ENCODE peak calls at places on chromosome 17, in nine cellular contexts. O is HS-5; R is NCI-H510A treated with DMSO at 0.1 percent for 48 hours; X is Right ventricle myocardium superior; S is HTR-8/SVneo; W is stimulated activated CD4-positive, alpha-beta T cell treated with anti-CD3 and anti-CD28 coated beads, Interleukin-12 subunit alpha, Interleukin-12 subunit beta, amount 100 ng/mL, for 4 hours; J is hippocampal formation; P is substantia nigra; K is stimulated activated naive CD8-positive, alpha-beta T cell treated with anti-CD3 and anti-CD28 coated beads, Interleukin-15, Interleukin-2, amounts not matched to agents 100 U/mL and 50 U/mL, for 24 hours. Q is an unnamed sample.

GRCh38 chr17:17870292-17870691 is 33.5 kb upstream of the SREBF1 start:
- DNase-seq in O (no peak), X (no peak), P (no peak), W (no peak), S (no peak), K (no peak), R (no peak), J (no peak), Q (no peak)

GRCh38 chr17:45841098-45841497 is 3.6 kb upstream of the SPPL2C start:
- DNase-seq in S (no peak), J (no peak), W (no peak), O (no peak), K (no peak), X (no peak), P (no peak), R (no peak), Q (no peak)

GRCh38 chr17:4573682-4574081 is 10.6 kb upstream of the SMTNL2 start:
- DNase-seq in K (peak), S (no peak), R (no peak), W (peak), X (peak), O (no peak), J (no peak), P (no peak), Q (peak)

GRCh38 chr17:41812176-41813038 is at the start of gene FKBP10:
- DNase-seq in X (peak), R (peak), S (peak), O (peak), W (no peak), J (peak), K (peak), P (no peak), Q (peak)

GRCh38 chr17:75010683-75011406 is 1.6 kb upstream of the MRPL58 start:
- DNase-seq in W (no peak), X (peak), O (no peak), J (no peak), K (peak), P (no peak), S (no peak), R (peak), Q (peak)

GRCh38 chr17:77884019-77884418 is 74.5 kb upstream of the TNRC6C start:
- DNase-seq in J (peak), O (no peak), K (no peak), X (peak), S (no peak), W (no peak), P (peak), R (peak), Q (no peak)

GRCh38 chr17:39408360-39408759 is 6.9 kb upstream of the FBXL20 start:
- DNase-seq in W (no peak), X (no peak), S (no peak), P (no peak), J (no peak), K (no peak), R (no peak), O (no peak), Q (no peak)

GRCh38 chr17:42521036-42521435 is 15.0 kb upstream of the NAGLU start:
- DNase-seq in K (no peak), J (no peak), R (no peak), P (no peak), X (peak), S (no peak), O (no peak), W (no peak), Q (peak)

GRCh38 chr17:56592487-56593072 is 919 bp upstream of the NOG start:
- DNase-seq in O (no peak), P (no peak), W (peak), J (peak), R (peak), K (peak), X (peak), S (peak), Q (peak)

Q was measured in ELR.